ENCODE peak calls at places on chromosomes 4 and X, in four cellular contexts. One of them, this sample, is unnamed.

GRCh38 chr4:188161167-188161566 is 21.9 kb downstream of the TRIML1 start:
- DNase-seq in GM12865: no peak
- DNase-seq in epithelial cell of esophagus: no peak
- DNase-seq in astrocyte of the spinal cord: no peak
- DNase-seq in this sample: no peak

GRCh38 chr4:128060620-128061565 is at the start of gene LARP1B:
- DNase-seq in GM12865: peak
- DNase-seq in epithelial cell of esophagus: peak
- DNase-seq in astrocyte of the spinal cord: peak
- DNase-seq in this sample: peak

GRCh38 chr4:42282081-42282901 is 115.0 kb upstream of the SHISA3 start:
- DNase-seq in GM12865: peak
- DNase-seq in epithelial cell of esophagus: peak
- DNase-seq in astrocyte of the spinal cord: peak
- DNase-seq in this sample: peak

GRCh38 chrX:15245896-15246295 is 24.0 kb downstream of the ASB9 start:
- DNase-seq in GM12865: no peak
- DNase-seq in epithelial cell of esophagus: no peak
- DNase-seq in astrocyte of the spinal cord: no peak
- DNase-seq in this sample: no peak

GRCh38 chr4:32735856-32736590 is 2015.9 kb downstream of the PCDH7 start:
- DNase-seq in GM12865: no peak
- DNase-seq in epithelial cell of esophagus: no peak
- DNase-seq in astrocyte of the spinal cord: no peak
- DNase-seq in this sample: no peak

GRCh38 chr4:55078987-55079386 is 46.4 kb downstream of the KDR start:
- DNase-seq in GM12865: no peak
- DNase-seq in epithelial cell of esophagus: no peak
- DNase-seq in astrocyte of the spinal cord: peak
- DNase-seq in this sample: peak

GRCh38 chr4:65302145-65302544 is 368.1 kb downstream of the EPHA5 start:
- DNase-seq in GM12865: no peak
- DNase-seq in epithelial cell of esophagus: no peak
- DNase-seq in astrocyte of the spinal cord: no peak
- DNase-seq in this sample: no peak

GRCh38 chrX:5876984-5877655 is 351.5 kb downstream of the NLGN4X start:
- DNase-seq in GM12865: peak
- DNase-seq in epithelial cell of esophagus: peak
- DNase-seq in astrocyte of the spinal cord: peak
- DNase-seq in this sample: peak

GRCh38 chr4:186150926-186151325 is 40.4 kb upstream of the CYP4V2 start:
- DNase-seq in GM12865: no peak
- DNase-seq in epithelial cell of esophagus: no peak
- DNase-seq in astrocyte of the spinal cord: no peak
- DNase-seq in this sample: no peak

GRCh38 chr4:124262211-124263179 is 450.0 kb downstream of the ANKRD50 start:
- DNase-seq in GM12865: peak
- DNase-seq in epithelial cell of esophagus: peak
- DNase-seq in astrocyte of the spinal cord: peak
- DNase-seq in this sample: peak

GRCh38 chrX:49876750-49877149 is 2.5 kb upstream of the USP27X start:
- DNase-seq in GM12865: peak
- DNase-seq in epithelial cell of esophagus: peak
- DNase-seq in astrocyte of the spinal cord: peak
- DNase-seq in this sample: peak

GRCh38 chr4:90670183-90670582 is 543.0 kb downstream of the CCSER1 start:
- DNase-seq in GM12865: no peak
- DNase-seq in epithelial cell of esophagus: no peak
- DNase-seq in astrocyte of the spinal cord: no peak
- DNase-seq in this sample: no peak

GRCh38 chr4:21765810-21766407 is 182.7 kb downstream of the KCNIP4 start:
- DNase-seq in GM12865: peak
- DNase-seq in epithelial cell of esophagus: peak
- DNase-seq in astrocyte of the spinal cord: peak
- DNase-seq in this sample: peak

GRCh38 chr4:156751486-156751885 is 220.1 kb downstream of the PDGFC start:
- DNase-seq in GM12865: no peak
- DNase-seq in epithelial cell of esophagus: peak
- DNase-seq in astrocyte of the spinal cord: peak
- DNase-seq in this sample: peak

GRCh38 chr4:99784836-99785235 is 31.8 kb upstream of the DAPP1 start:
- DNase-seq in GM12865: no peak
- DNase-seq in epithelial cell of esophagus: no peak
- DNase-seq in astrocyte of the spinal cord: no peak
- DNase-seq in this sample: no peak

GRCh38 chr4:183362036-183362435 is 39.8 kb upstream of the CLDN24 start:
- DNase-seq in GM12865: no peak
- DNase-seq in epithelial cell of esophagus: no peak
- DNase-seq in astrocyte of the spinal cord: no peak
- DNase-seq in this sample: no peak

GRCh38 chr4:13088726-13089658 is 395.1 kb downstream of the RAB28 start:
- DNase-seq in GM12865: no peak
- DNase-seq in epithelial cell of esophagus: peak
- DNase-seq in astrocyte of the spinal cord: peak
- DNase-seq in this sample: no peak

GRCh38 chr4:3387943-3388348 is 53.8 kb upstream of the HGFAC start:
- DNase-seq in GM12865: peak
- DNase-seq in epithelial cell of esophagus: peak
- DNase-seq in astrocyte of the spinal cord: peak
- DNase-seq in this sample: peak
- H3K4me3 ChIP-seq in GM12865: peak
- H3K4me3 ChIP-seq in epithelial cell of esophagus: peak
- H3K4me3 ChIP-seq in astrocyte of the spinal cord: no peak
- H3K4me3 ChIP-seq in this sample: peak

GRCh38 chr4:6803246-6803645 is 20.7 kb downstream of the KIAA0232 start:
- DNase-seq in GM12865: no peak
- DNase-seq in epithelial cell of esophagus: no peak
- DNase-seq in astrocyte of the spinal cord: no peak
- DNase-seq in this sample: no peak

GRCh38 chr4:6802050-6802449 is 19.5 kb downstream of the KIAA0232 start:
- DNase-seq in GM12865: no peak
- DNase-seq in epithelial cell of esophagus: no peak
- DNase-seq in astrocyte of the spinal cord: no peak
- DNase-seq in this sample: no peak

GRCh38 chr4:6802626-6803025 is 20.1 kb downstream of the KIAA0232 start:
- DNase-seq in GM12865: no peak
- DNase-seq in epithelial cell of esophagus: no peak
- DNase-seq in astrocyte of the spinal cord: no peak
- DNase-seq in this sample: no peak

GRCh38 chr4:6806924-6807676 is 24.6 kb downstream of the KIAA0232 start:
- DNase-seq in GM12865: no peak
- DNase-seq in epithelial cell of esophagus: no peak
- DNase-seq in astrocyte of the spinal cord: peak
- DNase-seq in this sample: no peak

DNA sequence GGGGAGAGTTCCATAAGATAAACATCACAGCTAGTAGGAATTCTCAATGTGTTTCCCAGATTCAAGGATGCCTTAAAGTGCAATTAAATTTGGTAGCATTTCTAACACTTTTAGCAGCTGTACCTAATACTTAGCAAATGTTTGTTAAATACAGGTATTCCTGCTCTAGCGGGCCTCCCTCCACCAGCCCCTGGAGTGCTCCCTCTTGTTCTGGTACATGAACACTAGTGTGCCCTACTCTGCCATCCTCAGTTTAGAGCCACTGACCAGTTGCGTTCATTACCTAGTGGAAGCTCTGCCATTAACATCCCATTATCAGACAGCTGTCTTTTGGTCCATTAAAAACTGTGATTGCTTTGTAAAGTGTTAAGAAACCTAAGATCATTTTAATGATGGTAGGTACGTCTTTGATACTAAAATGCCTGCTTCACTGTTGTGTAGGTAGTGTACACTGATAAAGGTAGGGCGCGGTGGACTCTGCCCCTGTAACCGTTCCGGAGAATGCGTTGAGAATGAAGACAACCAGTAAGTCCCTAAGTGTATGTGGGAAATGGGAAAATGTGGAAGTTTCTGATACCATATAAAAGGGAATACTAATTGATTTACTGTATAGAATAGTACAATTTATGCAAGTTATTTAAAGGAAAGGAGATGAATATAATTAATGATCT is 21.7 kb downstream of the KIAA0232 start:
- DNase-seq in GM12865: no peak
- DNase-seq in epithelial cell of esophagus: no peak
- DNase-seq in astrocyte of the spinal cord: no peak
- DNase-seq in this sample: no peak
- TF ChIP-seq CTCF in GM12865: no peak
- TF ChIP-seq CTCF in epithelial cell of esophagus: no peak
- TF ChIP-seq CTCF in astrocyte of the spinal cord: no peak
- TF ChIP-seq CTCF in this sample: no peak

DNA sequence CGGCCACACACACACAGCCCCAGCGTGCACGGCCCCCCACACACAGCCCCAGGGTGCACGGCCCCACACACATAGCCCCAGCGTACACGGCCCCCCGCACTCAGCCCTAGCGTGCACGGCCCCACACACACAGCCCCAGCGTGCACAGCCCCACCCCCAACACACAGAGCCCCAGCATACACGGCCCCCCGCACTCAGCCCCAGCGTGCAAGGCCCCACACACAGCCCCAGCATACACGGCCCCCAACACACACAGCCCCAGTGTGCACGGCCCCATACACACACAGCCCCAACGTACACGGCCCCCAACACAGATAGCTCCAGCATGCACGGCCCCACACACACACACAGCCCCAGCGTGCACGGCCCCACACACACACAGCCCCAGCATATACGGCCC is 17.6 kb downstream of the GAK start:
- DNase-seq in GM12865: no peak
- DNase-seq in epithelial cell of esophagus: no peak
- DNase-seq in astrocyte of the spinal cord: no peak
- DNase-seq in this sample: no peak
- H3K4me3 ChIP-seq in GM12865: no peak
- H3K4me3 ChIP-seq in epithelial cell of esophagus: no peak
- H3K4me3 ChIP-seq in astrocyte of the spinal cord: no peak
- H3K4me3 ChIP-seq in this sample: no peak

GRCh38 chrX:109886122-109886761 is 116.7 kb upstream of the TMEM164 start:
- DNase-seq in GM12865: peak
- DNase-seq in epithelial cell of esophagus: peak
- DNase-seq in astrocyte of the spinal cord: peak
- DNase-seq in this sample: peak

GRCh38 chrX:109890910-109891502 is 111.9 kb upstream of the TMEM164 start:
- DNase-seq in GM12865: peak
- DNase-seq in epithelial cell of esophagus: peak
- DNase-seq in astrocyte of the spinal cord: peak
- DNase-seq in this sample: no peak

GRCh38 chrX:109890300-109890699 is 112.6 kb upstream of the TMEM164 start:
- DNase-seq in GM12865: no peak
- DNase-seq in epithelial cell of esophagus: no peak
- DNase-seq in astrocyte of the spinal cord: no peak
- DNase-seq in this sample: no peak

DNA sequence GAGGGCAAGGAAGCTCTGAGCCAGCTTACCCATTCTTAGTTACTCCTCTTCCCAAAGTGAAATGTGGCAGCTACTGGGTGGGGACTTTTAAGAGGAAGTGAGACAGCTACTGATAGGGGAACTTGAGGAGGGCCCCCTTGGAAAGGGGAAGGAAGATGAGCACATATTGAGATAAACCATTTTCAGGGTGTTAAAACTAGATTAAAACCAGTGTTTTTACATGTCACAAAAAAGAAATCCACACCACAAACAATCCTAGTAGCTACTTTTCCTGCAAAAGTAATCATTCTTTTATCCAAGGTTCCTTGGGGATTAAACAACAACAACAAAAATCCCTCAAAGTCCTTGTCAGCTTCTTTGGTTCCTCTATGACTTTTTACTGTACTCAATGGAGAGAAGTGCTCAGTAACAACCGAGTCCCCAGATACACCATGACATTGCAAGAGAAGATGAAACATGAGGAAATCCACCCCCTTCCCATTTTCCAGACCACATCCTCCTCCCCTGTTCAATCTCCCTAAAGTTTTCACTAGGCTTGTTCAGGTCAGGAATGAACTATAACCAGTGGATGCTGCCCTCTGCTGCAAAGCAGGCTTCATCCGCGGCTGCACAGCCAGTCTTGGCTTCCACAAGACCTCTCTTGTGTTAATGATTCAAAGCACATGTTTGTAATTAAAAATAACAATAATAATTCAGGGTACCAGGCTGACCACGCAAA is 113.5 kb upstream of the TMEM164 start:
- DNase-seq in GM12865: peak
- DNase-seq in epithelial cell of esophagus: peak
- DNase-seq in astrocyte of the spinal cord: peak
- DNase-seq in this sample: peak
- TF ChIP-seq CTCF in GM12865: no peak
- TF ChIP-seq CTCF in epithelial cell of esophagus: peak
- TF ChIP-seq CTCF in astrocyte of the spinal cord: peak
- TF ChIP-seq CTCF in this sample: peak

GRCh38 chr4:73709461-73710033 is 30.8 kb upstream of the CXCL8 start:
- DNase-seq in GM12865: no peak
- DNase-seq in epithelial cell of esophagus: no peak
- DNase-seq in astrocyte of the spinal cord: no peak
- DNase-seq in this sample: no peak

GRCh38 chr4:73706811-73707210 is 33.6 kb upstream of the CXCL8 start:
- DNase-seq in GM12865: no peak
- DNase-seq in epithelial cell of esophagus: no peak
- DNase-seq in astrocyte of the spinal cord: no peak
- DNase-seq in this sample: no peak

GRCh38 chr4:73707269-73707875 is 33.0 kb upstream of the CXCL8 start:
- DNase-seq in GM12865: no peak
- DNase-seq in epithelial cell of esophagus: no peak
- DNase-seq in astrocyte of the spinal cord: no peak
- DNase-seq in this sample: no peak

GRCh38 chr4:73705721-73706120 is 34.6 kb upstream of the CXCL8 start:
- DNase-seq in GM12865: no peak
- DNase-seq in epithelial cell of esophagus: no peak
- DNase-seq in astrocyte of the spinal cord: no peak
- DNase-seq in this sample: no peak

DNA sequence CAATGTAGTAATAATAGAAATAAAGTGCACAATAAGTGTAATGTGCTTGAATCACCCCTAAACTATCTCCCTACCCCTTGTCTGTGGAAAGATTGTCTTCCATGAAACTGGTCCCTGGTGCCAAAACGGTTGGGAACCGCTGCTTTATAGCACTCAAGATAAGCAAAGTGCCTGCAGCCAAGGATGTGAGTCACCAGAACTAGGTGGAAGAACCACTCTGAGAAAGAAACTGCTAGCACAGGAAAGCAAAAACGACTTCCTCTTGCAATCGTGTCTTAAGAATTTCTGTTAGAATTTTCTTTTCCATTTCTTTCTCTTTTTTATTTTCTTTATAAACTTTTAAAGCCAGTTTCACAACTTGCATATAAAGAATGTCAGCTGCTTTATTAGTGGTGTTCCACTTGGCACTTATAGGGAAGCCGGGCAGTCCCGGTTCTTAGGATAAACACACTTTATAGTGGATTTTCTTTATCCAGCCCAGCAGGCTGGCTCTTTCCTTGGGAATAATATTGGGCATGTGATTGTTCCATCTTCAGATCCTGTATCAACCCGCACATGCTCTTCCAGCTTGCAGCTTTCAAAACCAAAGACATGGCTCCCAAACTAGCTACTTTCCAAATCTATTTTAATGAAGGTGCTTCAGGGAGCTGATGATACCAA is 32.3 kb upstream of the CXCL8 start:
- DNase-seq in GM12865: no peak
- DNase-seq in epithelial cell of esophagus: peak
- DNase-seq in astrocyte of the spinal cord: peak
- DNase-seq in this sample: peak
- H3K4me3 ChIP-seq in GM12865: no peak
- H3K4me3 ChIP-seq in epithelial cell of esophagus: no peak
- H3K4me3 ChIP-seq in astrocyte of the spinal cord: no peak
- H3K4me3 ChIP-seq in this sample: no peak